ENCODE peak calls at places on chromosomes 2 and 18, in seven cellular contexts. One of them, this sample, is unnamed.

GRCh38 chr2:179171371-179171770 is 93.3 kb downstream of the SESTD1 start:
- DNase-seq in skeletal muscle cell: no peak
- DNase-seq in fibroblast of mammary gland: no peak
- DNase-seq in transverse colon: no peak
- DNase-seq in T47D: no peak
- DNase-seq in AG04450: no peak
- DNase-seq in COR-L47: no peak
- DNase-seq in this sample: no peak

GRCh38 chr2:239535413-239535790 is 134.6 kb upstream of the HDAC4 start:
- DNase-seq in skeletal muscle cell: no peak
- DNase-seq in fibroblast of mammary gland: no peak
- DNase-seq in transverse colon: no peak
- DNase-seq in T47D: no peak
- DNase-seq in AG04450: no peak
- DNase-seq in COR-L47: no peak
- DNase-seq in this sample: no peak

GRCh38 chr2:165941827-165942226 is 11.7 kb downstream of the TTC21B start:
- DNase-seq in skeletal muscle cell: no peak
- DNase-seq in fibroblast of mammary gland: no peak
- DNase-seq in transverse colon: no peak
- DNase-seq in T47D: no peak
- DNase-seq in AG04450: no peak
- DNase-seq in COR-L47: no peak
- DNase-seq in this sample: no peak

GRCh38 chr2:201108341-201108740 is 7.6 kb upstream of the CFLAR start:
- DNase-seq in skeletal muscle cell: no peak
- DNase-seq in fibroblast of mammary gland: no peak
- DNase-seq in transverse colon: no peak
- DNase-seq in T47D: no peak
- DNase-seq in AG04450: no peak
- DNase-seq in COR-L47: no peak
- DNase-seq in this sample: no peak

GRCh38 chr2:208224802-208225201 is 30.1 kb downstream of the IDH1 start:
- DNase-seq in skeletal muscle cell: no peak
- DNase-seq in fibroblast of mammary gland: no peak
- DNase-seq in transverse colon: no peak
- DNase-seq in T47D: no peak
- DNase-seq in AG04450: no peak
- DNase-seq in COR-L47: no peak
- DNase-seq in this sample: no peak

GRCh38 chr2:97992836-97993825 is 2.6 kb downstream of the TMEM131 start:
- DNase-seq in skeletal muscle cell: no peak
- DNase-seq in fibroblast of mammary gland: peak; percentile 49
- DNase-seq in transverse colon: no peak
- DNase-seq in T47D: no peak
- DNase-seq in AG04450: no peak
- DNase-seq in COR-L47: no peak
- DNase-seq in this sample: no peak

GRCh38 chr2:10835052-10835970 is 22.7 kb upstream of the PDIA6 start:
- DNase-seq in skeletal muscle cell: no peak
- DNase-seq in fibroblast of mammary gland: peak; percentile 33
- DNase-seq in transverse colon: peak; percentile 88
- DNase-seq in T47D: peak; percentile 28
- DNase-seq in AG04450: no peak
- DNase-seq in COR-L47: peak; percentile 61
- DNase-seq in this sample: peak; percentile 45

GRCh38 chr18:11950824-11951223 is 30.5 kb upstream of the IMPA2 start:
- DNase-seq in skeletal muscle cell: no peak
- DNase-seq in fibroblast of mammary gland: no peak
- DNase-seq in transverse colon: no peak
- DNase-seq in T47D: no peak
- DNase-seq in AG04450: no peak
- DNase-seq in COR-L47: no peak
- DNase-seq in this sample: no peak

GRCh38 chr18:10213526-10213925 is 240.9 kb upstream of the APCDD1 start:
- DNase-seq in skeletal muscle cell: no peak
- DNase-seq in fibroblast of mammary gland: peak; percentile 33
- DNase-seq in transverse colon: no peak
- DNase-seq in T47D: no peak
- DNase-seq in AG04450: no peak
- DNase-seq in COR-L47: peak; percentile 53
- DNase-seq in this sample: peak; percentile 59

GRCh38 chr2:68684197-68684596 is 40.8 kb downstream of the PROKR1 start:
- DNase-seq in skeletal muscle cell: no peak
- DNase-seq in fibroblast of mammary gland: no peak
- DNase-seq in transverse colon: no peak
- DNase-seq in T47D: no peak
- DNase-seq in AG04450: no peak
- DNase-seq in COR-L47: no peak
- DNase-seq in this sample: no peak

GRCh38 chr2:9745153-9745899 is 97.9 kb upstream of the TAF1B start:
- DNase-seq in skeletal muscle cell: no peak
- DNase-seq in fibroblast of mammary gland: no peak
- DNase-seq in transverse colon: no peak
- DNase-seq in T47D: no peak
- DNase-seq in AG04450: no peak
- DNase-seq in COR-L47: no peak
- DNase-seq in this sample: no peak

GRCh38 chr2:11532434-11533055 is 1.3 kb upstream of the GREB1 start:
- DNase-seq in skeletal muscle cell: no peak
- DNase-seq in fibroblast of mammary gland: peak; percentile 77
- DNase-seq in transverse colon: no peak
- DNase-seq in T47D: no peak
- DNase-seq in AG04450: no peak
- DNase-seq in COR-L47: no peak
- DNase-seq in this sample: peak; percentile 53

GRCh38 chr18:62554083-62554815 is 31.4 kb downstream of the ZCCHC2 start:
- DNase-seq in skeletal muscle cell: no peak
- DNase-seq in fibroblast of mammary gland: no peak
- DNase-seq in transverse colon: no peak
- DNase-seq in T47D: no peak
- DNase-seq in AG04450: no peak
- DNase-seq in COR-L47: no peak
- DNase-seq in this sample: no peak

GRCh38 chr2:236572482-236572881 is 2.9 kb downstream of the ACKR3 start:
- DNase-seq in skeletal muscle cell: no peak
- DNase-seq in fibroblast of mammary gland: no peak
- DNase-seq in transverse colon: no peak
- DNase-seq in T47D: no peak
- DNase-seq in AG04450: no peak
- DNase-seq in COR-L47: no peak
- DNase-seq in this sample: no peak

GRCh38 chr2:239184179-239184578 is 216.6 kb downstream of the HDAC4 start:
- DNase-seq in skeletal muscle cell: no peak
- DNase-seq in fibroblast of mammary gland: no peak
- DNase-seq in transverse colon: peak; percentile 4
- DNase-seq in T47D: no peak
- DNase-seq in AG04450: no peak
- DNase-seq in COR-L47: no peak
- DNase-seq in this sample: no peak

GRCh38 chr2:234958746-234959395 is 7.1 kb downstream of the SH3BP4 start:
- DNase-seq in skeletal muscle cell: no peak
- DNase-seq in fibroblast of mammary gland: no peak
- DNase-seq in transverse colon: no peak
- DNase-seq in T47D: no peak
- DNase-seq in AG04450: no peak
- DNase-seq in COR-L47: no peak
- DNase-seq in this sample: no peak

GRCh38 chr2:62501794-62502500 is 4.0 kb downstream of the TMEM17 start:
- DNase-seq in skeletal muscle cell: peak; percentile 45
- DNase-seq in fibroblast of mammary gland: peak; percentile 70
- DNase-seq in transverse colon: no peak
- DNase-seq in T47D: no peak
- DNase-seq in AG04450: peak; percentile 15
- DNase-seq in COR-L47: no peak
- DNase-seq in this sample: peak; percentile 14

GRCh38 chr2:171411791-171412483 is 21.9 kb downstream of the METTL8 start:
- DNase-seq in skeletal muscle cell: no peak
- DNase-seq in fibroblast of mammary gland: peak; percentile 68
- DNase-seq in transverse colon: no peak
- DNase-seq in T47D: no peak
- DNase-seq in AG04450: no peak
- DNase-seq in COR-L47: no peak
- DNase-seq in this sample: peak; percentile 58

GRCh38 chr18:8844721-8845148 is 139.4 kb downstream of the MTCL1 start:
- DNase-seq in skeletal muscle cell: no peak
- DNase-seq in fibroblast of mammary gland: no peak
- DNase-seq in transverse colon: no peak
- DNase-seq in T47D: no peak
- DNase-seq in AG04450: no peak
- DNase-seq in COR-L47: peak; percentile 97
- DNase-seq in this sample: no peak

GRCh38 chr2:172655091-172655837 is 80.4 kb upstream of the RAPGEF4 start:
- DNase-seq in skeletal muscle cell: peak; percentile 81
- DNase-seq in fibroblast of mammary gland: peak; percentile 97
- DNase-seq in transverse colon: no peak
- DNase-seq in T47D: no peak
- DNase-seq in AG04450: peak; percentile 72
- DNase-seq in COR-L47: no peak
- DNase-seq in this sample: peak; percentile 51

GRCh38 chr2:231795525-231796327 is 9.5 kb downstream of the COPS7B start:
- DNase-seq in skeletal muscle cell: no peak
- DNase-seq in fibroblast of mammary gland: peak; percentile 76
- DNase-seq in transverse colon: peak; percentile 79
- DNase-seq in T47D: peak; percentile 45
- DNase-seq in AG04450: peak; percentile 34
- DNase-seq in COR-L47: peak; percentile 67
- DNase-seq in this sample: peak; percentile 81

GRCh38 chr2:171762879-171763573 is 75.8 kb downstream of the DYNC1I2 start:
- DNase-seq in skeletal muscle cell: peak; percentile 41
- DNase-seq in fibroblast of mammary gland: peak; percentile 90
- DNase-seq in transverse colon: no peak
- DNase-seq in T47D: no peak
- DNase-seq in AG04450: no peak
- DNase-seq in COR-L47: peak; percentile 15
- DNase-seq in this sample: peak; percentile 27

GRCh38 chr2:215712219-215712849 is 276.5 kb upstream of the FN1 start:
- DNase-seq in skeletal muscle cell: no peak
- DNase-seq in fibroblast of mammary gland: peak; percentile 56
- DNase-seq in transverse colon: no peak
- DNase-seq in T47D: no peak
- DNase-seq in AG04450: no peak
- DNase-seq in COR-L47: no peak
- DNase-seq in this sample: no peak

GRCh38 chr18:11136241-11136640 is 13.1 kb downstream of the PIEZO2 start:
- DNase-seq in skeletal muscle cell: no peak
- DNase-seq in fibroblast of mammary gland: no peak
- DNase-seq in transverse colon: no peak
- DNase-seq in T47D: no peak
- DNase-seq in AG04450: no peak
- DNase-seq in COR-L47: no peak
- DNase-seq in this sample: no peak

GRCh38 chr2:97661927-97662326 is 1.9 kb downstream of the ACTR1B start:
- DNase-seq in skeletal muscle cell: no peak
- DNase-seq in fibroblast of mammary gland: no peak
- DNase-seq in transverse colon: no peak
- DNase-seq in T47D: no peak
- DNase-seq in AG04450: no peak
- DNase-seq in COR-L47: no peak
- DNase-seq in this sample: no peak

GRCh38 chr2:224022474-224022873 is 16.6 kb downstream of the SERPINE2 start:
- DNase-seq in skeletal muscle cell: no peak
- DNase-seq in fibroblast of mammary gland: no peak
- DNase-seq in transverse colon: no peak
- DNase-seq in T47D: no peak
- DNase-seq in AG04450: no peak
- DNase-seq in COR-L47: no peak
- DNase-seq in this sample: no peak

GRCh38 chr18:31230495-31230894 is 67.8 kb upstream of the DSC1 start:
- DNase-seq in skeletal muscle cell: no peak
- DNase-seq in fibroblast of mammary gland: no peak
- DNase-seq in transverse colon: no peak
- DNase-seq in T47D: no peak
- DNase-seq in AG04450: no peak
- DNase-seq in COR-L47: no peak
- DNase-seq in this sample: peak; percentile 29

GRCh38 chr2:201824212-201824611 is 17.9 kb downstream of the CDK15 start:
- DNase-seq in skeletal muscle cell: no peak
- DNase-seq in fibroblast of mammary gland: no peak
- DNase-seq in transverse colon: no peak
- DNase-seq in T47D: no peak
- DNase-seq in AG04450: no peak
- DNase-seq in COR-L47: no peak
- DNase-seq in this sample: no peak

GRCh38 chr2:74333175-74333574 is 10.0 kb downstream of the SLC4A5 start:
- DNase-seq in skeletal muscle cell: no peak
- DNase-seq in fibroblast of mammary gland: peak; percentile 53
- DNase-seq in transverse colon: peak; percentile 24
- DNase-seq in T47D: no peak
- DNase-seq in AG04450: peak; percentile 3
- DNase-seq in COR-L47: peak; percentile 35
- DNase-seq in this sample: peak; percentile 68

GRCh38 chr2:70708376-70709199 is 59.4 kb downstream of the ADD2 start:
- DNase-seq in skeletal muscle cell: no peak
- DNase-seq in fibroblast of mammary gland: peak; percentile 47
- DNase-seq in transverse colon: no peak
- DNase-seq in T47D: no peak
- DNase-seq in AG04450: no peak
- DNase-seq in COR-L47: no peak
- DNase-seq in this sample: peak; percentile 14

GRCh38 chr18:36392163-36392887 is 94.8 kb downstream of the FHOD3 start:
- DNase-seq in skeletal muscle cell: no peak
- DNase-seq in fibroblast of mammary gland: no peak
- DNase-seq in transverse colon: no peak
- DNase-seq in T47D: no peak
- DNase-seq in AG04450: no peak
- DNase-seq in COR-L47: no peak
- DNase-seq in this sample: peak; percentile 30

This sample was measured in fibroblast of pulmonary artery.